ENCODE peak calls at places on chromosomes 16 and 17, in six cellular contexts. One of them, this sample, is unnamed.

GRCh38 chr17:49198206-49198605 is 12.2 kb downstream of the GNGT2 start:
- DNase-seq in effector memory CD4-positive, alpha-beta T cell: no peak
- DNase-seq in lower lobe of right lung: no peak
- DNase-seq in A172: no peak
- DNase-seq in DMS153: no peak
- DNase-seq in NCI-H1417: no peak
- DNase-seq in this sample: no peak

GRCh38 chr17:82787081-82787848 is 35.4 kb downstream of the TBCD start:
- DNase-seq in lower lobe of right lung: no peak
- DNase-seq in A172: no peak
- DNase-seq in DMS153: no peak
- DNase-seq in effector memory CD4-positive, alpha-beta T cell: no peak
- DNase-seq in NCI-H1417: peak
- DNase-seq in this sample: no peak

GRCh38 chr17:75691371-75692290 is 24.5 kb downstream of the SAP30BP start:
- DNase-seq in NCI-H1417: no peak
- DNase-seq in A172: peak
- DNase-seq in effector memory CD4-positive, alpha-beta T cell: no peak
- DNase-seq in DMS153: no peak
- DNase-seq in lower lobe of right lung: no peak
- DNase-seq in this sample: no peak

GRCh38 chr16:8194795-8195194 is 395.5 kb downstream of the TMEM114 start:
- DNase-seq in lower lobe of right lung: no peak
- DNase-seq in DMS153: no peak
- DNase-seq in NCI-H1417: no peak
- DNase-seq in A172: no peak
- DNase-seq in effector memory CD4-positive, alpha-beta T cell: no peak
- DNase-seq in this sample: no peak

GRCh38 chr17:50120475-50121253 is 9.3 kb downstream of the SAMD14 start:
- DNase-seq in NCI-H1417: no peak
- DNase-seq in DMS153: no peak
- DNase-seq in lower lobe of right lung: no peak
- DNase-seq in A172: no peak
- DNase-seq in effector memory CD4-positive, alpha-beta T cell: no peak
- DNase-seq in this sample: no peak

GRCh38 chr16:3642397-3643094 is 11.9 kb upstream of the DNASE1 start:
- DNase-seq in A172: peak
- DNase-seq in lower lobe of right lung: peak
- DNase-seq in DMS153: peak
- DNase-seq in effector memory CD4-positive, alpha-beta T cell: no peak
- DNase-seq in NCI-H1417: no peak
- DNase-seq in this sample: peak

GRCh38 chr17:67393809-67394418 is 16.8 kb downstream of the PITPNC1 start:
- DNase-seq in NCI-H1417: no peak
- DNase-seq in A172: no peak
- DNase-seq in DMS153: no peak
- DNase-seq in lower lobe of right lung: no peak
- DNase-seq in effector memory CD4-positive, alpha-beta T cell: no peak
- DNase-seq in this sample: no peak

GRCh38 chr17:61355475-61355874 is 44.2 kb upstream of the TBX2 start:
- DNase-seq in effector memory CD4-positive, alpha-beta T cell: no peak
- DNase-seq in DMS153: no peak
- DNase-seq in A172: no peak
- DNase-seq in lower lobe of right lung: no peak
- DNase-seq in NCI-H1417: no peak
- DNase-seq in this sample: no peak

GRCh38 chr16:89410794-89411309 is 79.5 kb downstream of the ANKRD11 start:
- DNase-seq in effector memory CD4-positive, alpha-beta T cell: no peak
- DNase-seq in lower lobe of right lung: peak
- DNase-seq in NCI-H1417: no peak
- DNase-seq in DMS153: peak
- DNase-seq in A172: no peak
- DNase-seq in this sample: peak

GRCh38 chr16:11621920-11622651 is 35.4 kb upstream of the LITAF start:
- DNase-seq in NCI-H1417: peak
- DNase-seq in effector memory CD4-positive, alpha-beta T cell: no peak
- DNase-seq in lower lobe of right lung: no peak
- DNase-seq in DMS153: no peak
- DNase-seq in A172: no peak
- DNase-seq in this sample: peak

GRCh38 chr16:58501242-58502131 is 1.5 kb downstream of the NDRG4 start:
- DNase-seq in lower lobe of right lung: peak
- DNase-seq in effector memory CD4-positive, alpha-beta T cell: no peak
- DNase-seq in NCI-H1417: peak
- DNase-seq in DMS153: no peak
- DNase-seq in A172: no peak
- DNase-seq in this sample: peak

GRCh38 chr16:4729876-4730275 is 4.2 kb downstream of the ANKS3 start:
- DNase-seq in NCI-H1417: no peak
- DNase-seq in A172: no peak
- DNase-seq in lower lobe of right lung: no peak
- DNase-seq in DMS153: no peak
- DNase-seq in effector memory CD4-positive, alpha-beta T cell: no peak
- DNase-seq in this sample: no peak

GRCh38 chr16:6356881-6357280 is 975.8 kb upstream of the RBFOX1 start:
- DNase-seq in effector memory CD4-positive, alpha-beta T cell: no peak
- DNase-seq in NCI-H1417: no peak
- DNase-seq in lower lobe of right lung: no peak
- DNase-seq in DMS153: peak
- DNase-seq in A172: no peak
- DNase-seq in this sample: no peak

GRCh38 chr16:13110124-13110796 is 208.9 kb downstream of the SHISA9 start:
- DNase-seq in NCI-H1417: no peak
- DNase-seq in A172: peak
- DNase-seq in lower lobe of right lung: no peak
- DNase-seq in DMS153: no peak
- DNase-seq in effector memory CD4-positive, alpha-beta T cell: no peak
- DNase-seq in this sample: no peak

This sample was measured in upper lobe of right lung.